ENCODE peak calls at places on chromosome 4, in ten cellular contexts. Q is pancreas; O is aorta; J is neuronal stem cell; V is heart right ventricle; P is psoas muscle; K is colonic mucosa; Z is CD4-positive, CD25-positive, alpha-beta regulatory T cell; T is CD8-positive, alpha-beta T cell; A is body of pancreas. E is an unnamed sample.

GRCh38 chr4:152945639-152946038 is 9.5 kb downstream of the FHDC1 start:
- DNase-seq in O (no peak), Q (no peak), K (no peak), A (no peak), J (no peak), V (no peak), Z (no peak), T (no peak), P (no peak), E (no peak)

GRCh38 chr4:147707892-147708672 is 23.8 kb upstream of the ARHGAP10 start:
- DNase-seq in P (no peak), V (no peak), Q (no peak), J (no peak), O (no peak), A (peak; percentile 63), T (no peak), Z (peak; percentile 35), K (peak; percentile 49), E (peak; percentile 28)

GRCh38 chr4:185237185-185237584 is 27.8 kb downstream of the SNX25 start:
- DNase-seq in T (no peak), Z (no peak), P (no peak), A (no peak), O (no peak), V (no peak), J (no peak), K (no peak), Q (no peak), E (no peak)

GRCh38 chr4:16505726-16506125 is 279.5 kb upstream of the TAPT1 start:
- DNase-seq in J (peak; percentile 38), K (no peak), V (no peak), A (no peak), T (no peak), O (no peak), Q (no peak), P (no peak), Z (no peak), E (peak; percentile 51)

GRCh38 chr4:123397276-123398150 is 918 bp downstream of the SPRY1 start:
- DNase-seq in A (peak; percentile 71), P (peak; percentile 76), Q (peak; percentile 80), V (peak; percentile 55), K (peak; percentile 75), Z (peak; percentile 12), O (peak; percentile 72), J (peak; percentile 71), T (peak; percentile 64), E (peak; percentile 83)

GRCh38 chr4:100494166-100494565 is 23.7 kb downstream of the EMCN start:
- DNase-seq in V (no peak), O (no peak), Z (no peak), T (no peak), P (no peak), Q (no peak), J (no peak), K (no peak), A (no peak), E (no peak)

GRCh38 chr4:37685726-37686372 is 327 bp downstream of the RELL1 start:
- DNase-seq in O (peak; percentile 74), Q (no peak), J (no peak), A (peak; percentile 66), Z (peak; percentile 37), V (peak; percentile 69), P (peak; percentile 79), K (peak; percentile 53), T (peak; percentile 69), E (peak; percentile 68)

GRCh38 chr4:147582386-147583077 is 34.7 kb upstream of the TMEM184C start:
- DNase-seq in P (no peak), O (no peak), T (no peak), Z (no peak), J (no peak), Q (no peak), V (no peak), K (no peak), A (no peak), E (no peak)

GRCh38 chr4:102196221-102196620 is 149.1 kb downstream of the SLC39A8 start:
- DNase-seq in P (no peak), K (no peak), Z (no peak), O (no peak), V (no peak), J (no peak), A (no peak), T (no peak), Q (no peak), E (no peak)

GRCh38 chr4:186227221-186227620 is at the start of gene KLKB1:
- DNase-seq in Q (no peak), Z (no peak), J (no peak), O (no peak), A (no peak), V (no peak), T (no peak), P (no peak), K (no peak), E (no peak)

GRCh38 chr4:37825943-37826281 is 574 bp upstream of the PGM2 start:
- DNase-seq in O (no peak), K (peak; percentile 41), Z (no peak), Q (no peak), V (no peak), A (no peak), J (peak; percentile 40), T (no peak), P (no peak), E (no peak)

GRCh38 chr4:39045791-39046221 is 13.6 kb upstream of the TMEM156 start:
- DNase-seq in K (no peak), Q (no peak), Z (peak; percentile 19), A (no peak), P (no peak), T (peak; percentile 35), J (no peak), O (no peak), V (no peak), E (no peak)

GRCh38 chr4:7067147-7067522 is 729 bp downstream of the GRPEL1 start:
- DNase-seq in P (peak; percentile 75), J (no peak), A (peak; percentile 62), Z (peak; percentile 30), Q (peak; percentile 87), T (no peak), K (peak; percentile 52), V (no peak), O (peak; percentile 70), E (no peak)

GRCh38 chr4:86976801-86977485 is 42.1 kb downstream of the AFF1 start:
- DNase-seq in J (no peak), K (no peak), P (no peak), O (no peak), Q (no peak), A (no peak), V (no peak), T (no peak), Z (no peak), E (no peak)

GRCh38 chr4:7929530-7929951 is 10.1 kb downstream of the AFAP1 start:
- DNase-seq in P (no peak), Q (no peak), A (peak; percentile 64), V (no peak), J (no peak), Z (no peak), T (no peak), O (no peak), K (peak; percentile 80), E (no peak)

GRCh38 chr4:10347281-10347795 is 109.9 kb downstream of the ZNF518B start:
- DNase-seq in A (no peak), Z (no peak), Q (no peak), O (no peak), V (no peak), J (no peak), P (no peak), K (no peak), T (no peak), E (no peak)

GRCh38 chr4:8754634-8755589 is 116.7 kb downstream of the HMX1 start:
- DNase-seq in J (no peak), O (peak; percentile 17), Z (no peak), K (no peak), A (peak; percentile 2), V (no peak), T (no peak), Q (peak; percentile 13), P (peak; percentile 5), E (no peak)

DNA sequence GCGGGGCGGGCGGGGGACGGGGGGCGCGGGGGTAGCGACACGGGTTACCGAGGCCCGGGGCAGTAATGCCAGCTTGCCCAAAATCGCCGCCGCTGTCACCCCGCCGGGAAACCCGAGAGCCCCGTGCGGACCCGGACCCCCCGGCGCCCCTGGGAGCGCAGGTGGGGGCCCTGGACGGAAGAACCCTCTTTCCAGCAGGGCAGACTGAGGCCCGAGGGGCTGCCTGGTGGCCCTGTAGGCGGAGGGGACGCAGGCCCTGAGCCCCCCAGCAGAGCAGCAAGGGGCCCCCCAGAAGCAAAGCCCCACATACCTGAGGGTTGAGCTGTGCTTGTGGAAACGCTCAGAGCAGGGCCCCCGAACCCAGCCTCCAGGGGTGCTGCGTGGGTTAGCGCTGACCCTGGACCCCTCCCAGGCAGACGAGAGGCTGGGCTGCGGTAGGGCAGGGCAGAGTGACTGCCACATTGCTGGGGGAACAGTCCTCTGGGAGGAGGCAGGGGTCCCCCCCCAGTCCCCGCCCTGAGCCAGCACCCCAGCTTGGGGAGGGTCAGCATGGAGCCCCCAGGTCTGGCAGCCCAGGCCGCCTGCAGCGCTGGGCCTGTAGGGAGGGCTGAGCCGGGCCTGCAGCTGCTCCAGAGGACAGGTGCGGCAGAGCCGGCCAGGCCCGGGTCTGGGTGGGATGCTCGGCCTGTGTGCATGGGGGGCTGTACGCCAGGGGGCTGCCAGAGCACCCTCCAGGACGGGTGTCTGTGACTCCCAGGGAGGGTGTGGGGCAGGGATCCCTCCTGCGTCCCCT is 646 bp downstream of the DOK7 start:
- DNase-seq in Q (peak; percentile 83), K (no peak), V (peak; percentile 14), T (no peak), O (no peak), P (peak; percentile 64), A (no peak), Z (no peak), J (no peak), E (peak; percentile 19)
- H3K4me3 ChIP-seq in Q (peak overlapping the region; percentile 44), K (peak overlapping the region; percentile 34), V (peak overlapping the region; percentile 49), T (no peak overlapping the region), O (peak overlapping the region; percentile 49), P (peak overlapping the region; percentile 78), A (peak overlapping the region; percentile 54), Z (no peak overlapping the region), J (no peak overlapping the region), E (peak overlapping the region; percentile 67)

DNA sequence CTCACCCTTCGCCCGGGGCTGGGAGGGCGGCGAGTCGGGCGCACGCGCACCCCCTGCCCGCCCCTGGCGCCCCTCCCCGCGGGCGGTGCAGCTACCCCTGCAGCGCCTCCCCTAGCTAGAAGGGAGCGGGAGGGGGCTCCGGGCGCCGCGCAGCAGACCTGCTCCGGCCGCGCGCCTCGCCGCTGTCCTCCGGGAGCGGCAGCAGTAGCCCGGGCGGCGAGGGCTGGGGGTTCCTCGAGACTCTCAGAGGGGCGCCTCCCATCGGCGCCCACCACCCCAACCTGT is at the start of gene NPNT:
- DNase-seq in T (no peak), A (peak; percentile 59), P (no peak), J (no peak), V (peak; percentile 13), K (no peak), Q (peak; percentile 82), Z (no peak), O (peak; percentile 49), E (no peak)
- H3K27me3 ChIP-seq in T (peaks cover 7% of the 10 kb centered on the region), A (no peaks in the 10 kb centered on the region), P (no peaks in the 10 kb centered on the region), J (peaks cover 40% of the 10 kb centered on the region), V (peaks cover 21% of the 10 kb centered on the region), K (no peaks in the 10 kb centered on the region), Q (no peaks in the 10 kb centered on the region), Z (peaks cover 39% of the 10 kb centered on the region), O (no peaks in the 10 kb centered on the region), E (no peaks in the 10 kb centered on the region)

GRCh38 chr4:55028196-55028595 is 97.2 kb downstream of the KDR start:
- DNase-seq in Q (no peak), J (no peak), T (no peak), O (no peak), V (no peak), A (no peak), Z (no peak), P (no peak), K (no peak), E (no peak)
- H3K4me1 ChIP-seq in Q (no peaks in the 10 kb centered on the region), J (peaks cover 3% of the 10 kb centered on the region), T (no peaks in the 10 kb centered on the region), O (no peaks in the 10 kb centered on the region), V (peaks cover 38% of the 10 kb centered on the region), A (peaks cover 8% of the 10 kb centered on the region), Z (no peaks in the 10 kb centered on the region), P (no peaks in the 10 kb centered on the region), K (no peaks in the 10 kb centered on the region), E (no peaks in the 10 kb centered on the region)

GRCh38 chr4:163164110-163164509 is 2.6 kb downstream of the NAF1 start:
- DNase-seq in O (no peak), V (no peak), J (no peak), T (no peak), Z (no peak), A (no peak), Q (no peak), P (no peak), K (no peak), E (no peak)
- H3K4me3 ChIP-seq in O (no peak overlapping the region), V (no peak overlapping the region), J (no peak overlapping the region), T (no peak overlapping the region), Z (peak overlapping the region; percentile 91), A (no peak overlapping the region), Q (no peak overlapping the region), P (peak overlapping the region; percentile 94), K (no peak overlapping the region), E (no peak overlapping the region)